ENCODE peak calls at places on chromosomes 4 and X, in five cellular contexts. I is thyroid gland, R is K562, P is breast epithelium, F is esophagus muscularis mucosa. M is an unnamed sample.

GRCh38 chrX:39440734-39441305 is 639.6 kb downstream of the MID1IP1 start:
- DNase-seq in I (no peak), R (no peak), P (no peak), F (no peak), M (peak)

GRCh38 chr4:54581807-54582206 is 76.0 kb upstream of the KIT start:
- DNase-seq in I (no peak), R (no peak), P (no peak), F (no peak), M (no peak)

GRCh38 chr4:150173854-150174398 is 95.7 kb downstream of the DCLK2 start:
- DNase-seq in I (no peak), R (no peak), P (no peak), F (peak), M (no peak)

GRCh38 chrX:119654112-119654531 is 38.8 kb downstream of the SEPTIN6 start:
- DNase-seq in I (peak), R (no peak), P (no peak), F (no peak), M (no peak)

GRCh38 chr4:15756361-15756861 is 21.7 kb upstream of the CD38 start:
- DNase-seq in I (no peak), R (peak), P (no peak), F (no peak), M (no peak)

GRCh38 chr4:43607827-43608461 is 715.4 kb downstream of the GRXCR1 start:
- DNase-seq in I (no peak), R (no peak), P (no peak), F (no peak), M (no peak)

GRCh38 chrX:71870337-71871098 is 40.1 kb upstream of the NHSL2 start:
- DNase-seq in I (no peak), R (no peak), P (no peak), F (no peak), M (peak)

GRCh38 chrX:73401591-73402266 is 45.1 kb upstream of the CDX4 start:
- DNase-seq in I (no peak), R (no peak), P (no peak), F (no peak), M (no peak)

GRCh38 chr4:136741468-136741867 is 790.8 kb downstream of the PCDH18 start:
- DNase-seq in I (no peak), R (no peak), P (no peak), F (no peak), M (no peak)

GRCh38 chrX:129875669-129876068 is 30.3 kb upstream of the UTP14A start:
- DNase-seq in I (no peak), R (no peak), P (no peak), F (no peak), M (no peak)

GRCh38 chr4:141643557-141643956 is 7.2 kb downstream of the IL15 start:
- DNase-seq in I (no peak), R (no peak), P (no peak), F (no peak), M (no peak)

DNA sequence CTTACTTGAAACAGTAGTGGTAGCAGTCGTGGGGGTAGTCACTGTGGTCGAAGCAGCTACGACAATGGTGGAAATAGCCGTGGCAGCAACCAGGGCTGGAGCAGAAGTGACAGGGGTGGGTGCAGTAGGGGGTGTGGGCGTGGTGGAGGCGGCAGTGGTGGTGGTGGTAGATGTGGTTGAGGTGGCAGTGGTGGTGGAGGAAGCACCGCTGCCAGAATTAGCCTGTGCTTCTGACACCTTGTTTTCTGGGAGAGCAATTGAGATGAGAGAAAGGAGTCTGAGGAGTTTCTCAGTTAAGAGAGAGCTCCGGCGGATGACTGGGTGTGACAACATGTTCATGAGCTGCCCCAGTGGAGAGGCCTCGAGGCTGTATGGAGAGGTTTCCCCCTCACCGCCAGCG is 113.5 kb upstream of the HSD17B10 start:
- DNase-seq in I (no peak), R (no peak), P (no peak), F (no peak), M (no peak)
- TF ChIP-seq POLR2A in I (no peak), R (no peak), P (no peak), F (no peak), M (no peak)

GRCh38 chrX:1597345-1598020 is 6.1 kb downstream of the AKAP17A start:
- DNase-seq in I (no peak), R (no peak), P (no peak), F (no peak), M (no peak)

GRCh38 chrX:1596676-1597344 is 5.4 kb downstream of the AKAP17A start:
- DNase-seq in I (no peak), R (no peak), P (no peak), F (no peak), M (no peak)

GRCh38 chrX:1593286-1594271 is 2.2 kb downstream of the AKAP17A start:
- DNase-seq in I (no peak), R (no peak), P (no peak), F (no peak), M (no peak)

GRCh38 chrX:1598021-1598875 is 6.8 kb downstream of the AKAP17A start:
- DNase-seq in I (no peak), R (no peak), P (no peak), F (no peak), M (peak)

GRCh38 chrX:1595711-1596060 is 4.3 kb downstream of the AKAP17A start:
- DNase-seq in I (no peak), R (no peak), P (no peak), F (no peak), M (no peak)
- TF ChIP-seq POLR2A in I (no peak), R (no peak), P (no peak), F (no peak), M (no peak)

DNA sequence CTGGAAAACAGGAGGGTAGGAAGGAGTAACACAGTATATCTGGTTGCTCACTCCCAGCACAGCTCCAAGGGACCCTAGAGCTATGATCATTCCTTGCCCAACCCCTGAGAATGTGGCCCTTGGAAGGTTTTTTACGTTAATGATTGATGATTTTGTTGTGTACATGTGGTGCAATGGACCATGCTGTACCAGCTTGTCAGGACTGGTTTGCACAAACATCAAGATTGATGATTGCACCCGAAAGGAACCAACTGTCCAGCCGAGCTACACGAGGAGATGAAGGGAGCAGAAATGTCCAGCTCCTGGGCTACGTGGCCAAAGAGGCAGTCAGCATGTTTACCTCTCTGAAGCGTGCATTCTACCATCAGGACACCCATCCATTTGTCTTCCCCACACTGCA is 83.2 kb upstream of the USP9X start:
- DNase-seq in I (no peak), R (no peak), P (no peak), F (no peak), M (no peak)
- TF ChIP-seq POLR2A in I (no peak), R (no peak), P (no peak), F (no peak), M (no peak)

GRCh38 chrX:15675490-15675921 is 10.9 kb upstream of the CLTRN start:
- DNase-seq in I (peak), R (peak), P (peak), F (peak), M (peak)
- TF ChIP-seq POLR2A in I (no peak), R (no peak), P (peak), F (no peak), M (peak)

M was measured in erythroblast.